ENCODE peak calls at places on chromosome 1, in six cellular contexts. F, W, E, G, N and A are unnamed samples.

GRCh38 chr1:94541175-94542087 is at the start of gene F3:
- DNase-seq in F (peak; percentile 91), W (no peak), E (peak; percentile 96), G (peak; percentile 93), N (peak; percentile 94), A (no peak)

GRCh38 chr1:186768906-186769305 is 59.8 kb upstream of the PLA2G4A start:
- DNase-seq in F (no peak), W (no peak), E (no peak), G (no peak), N (no peak), A (no peak)

GRCh38 chr1:175539986-175540385 is 203.4 kb downstream of the TNR start:
- DNase-seq in F (no peak), W (no peak), E (no peak), G (no peak), N (no peak), A (no peak)

GRCh38 chr1:54989968-54990810 is 8.5 kb upstream of the BSND start:
- DNase-seq in F (peak; percentile 23), W (no peak), E (no peak), G (no peak), N (no peak), A (no peak)

GRCh38 chr1:177665935-177666334 is 303.9 kb downstream of the SEC16B start:
- DNase-seq in F (no peak), W (no peak), E (no peak), G (no peak), N (no peak), A (no peak)

GRCh38 chr1:46173361-46173856 is 1.5 kb upstream of the TSPAN1 start:
- DNase-seq in F (peak; percentile 61), W (peak; percentile 41), E (peak; percentile 59), G (no peak), N (no peak), A (no peak)

GRCh38 chr1:218079379-218079778 is 205.7 kb upstream of the RRP15 start:
- DNase-seq in F (no peak), W (no peak), E (no peak), G (no peak), N (no peak), A (no peak)

GRCh38 chr1:89966666-89967065 is 28.2 kb upstream of the ZNF326 start:
- DNase-seq in F (no peak), W (no peak), E (no peak), G (no peak), N (no peak), A (no peak)

GRCh38 chr1:207828485-207829158 is 76.8 kb downstream of the CD46 start:
- DNase-seq in F (peak; percentile 82), W (peak; percentile 68), E (peak; percentile 93), G (peak; percentile 79), N (peak; percentile 75), A (peak; percentile 58)

GRCh38 chr1:102837551-102837950 is 270.8 kb downstream of the COL11A1 start:
- DNase-seq in F (no peak), W (no peak), E (no peak), G (no peak), N (no peak), A (no peak)

GRCh38 chr1:181135462-181135781 is 46.9 kb downstream of the IER5 start:
- DNase-seq in F (no peak), W (peak; percentile 43), E (no peak), G (no peak), N (no peak), A (no peak)

GRCh38 chr1:202585591-202585934 is 124.7 kb downstream of the SYT2 start:
- DNase-seq in F (peak; percentile 47), W (no peak), E (no peak), G (no peak), N (no peak), A (no peak)

GRCh38 chr1:172343246-172344099 is 77.0 kb upstream of the C1orf105 start:
- DNase-seq in F (peak; percentile 91), W (no peak), E (no peak), G (no peak), N (no peak), A (no peak)

GRCh38 chr1:83932693-83933092 is 66.2 kb downstream of the TTLL7 start:
- DNase-seq in F (no peak), W (no peak), E (no peak), G (no peak), N (no peak), A (no peak)

GRCh38 chr1:4946343-4946742 is 291.9 kb downstream of the AJAP1 start:
- DNase-seq in F (no peak), W (no peak), E (no peak), G (no peak), N (no peak), A (no peak)

GRCh38 chr1:214494706-214495105 is 56.7 kb downstream of the PTPN14 start:
- DNase-seq in F (no peak), W (no peak), E (no peak), G (no peak), N (no peak), A (peak; percentile 77)

GRCh38 chr1:200306954-200307754 is 102.7 kb downstream of the ZNF281 start:
- DNase-seq in F (peak; percentile 46), W (peak; percentile 64), E (no peak), G (no peak), N (no peak), A (no peak)

GRCh38 chr1:64936958-64937357 is 29.4 kb downstream of the JAK1 start:
- DNase-seq in F (peak; percentile 29), W (no peak), E (no peak), G (no peak), N (no peak), A (no peak)

GRCh38 chr1:174659823-174660222 is 212.1 kb downstream of the GPR52 start:
- DNase-seq in F (peak; percentile 61), W (no peak), E (no peak), G (no peak), N (no peak), A (peak; percentile 33)

GRCh38 chr1:167499657-167500056 is 18.7 kb downstream of the CD247 start:
- DNase-seq in F (no peak), W (peak; percentile 95), E (no peak), G (no peak), N (no peak), A (no peak)

GRCh38 chr1:201126832-201127754 is at the start of gene ASCL5:
- DNase-seq in F (peak; percentile 59), W (no peak), E (peak; percentile 94), G (peak; percentile 79), N (no peak), A (no peak)

GRCh38 chr1:203797216-203797615 is 1.8 kb downstream of the ZBED6 start:
- DNase-seq in F (no peak), W (no peak), E (no peak), G (no peak), N (no peak), A (no peak)
- H3K4me1 ChIP-seq in F (peaks cover 12% of the 10 kb centered on the region), W (peaks cover 52% of the 10 kb centered on the region), E (no peaks in the 10 kb centered on the region), G (peaks cover 63% of the 10 kb centered on the region), N (peaks cover 12% of the 10 kb centered on the region), A (peaks cover 40% of the 10 kb centered on the region)

DNA sequence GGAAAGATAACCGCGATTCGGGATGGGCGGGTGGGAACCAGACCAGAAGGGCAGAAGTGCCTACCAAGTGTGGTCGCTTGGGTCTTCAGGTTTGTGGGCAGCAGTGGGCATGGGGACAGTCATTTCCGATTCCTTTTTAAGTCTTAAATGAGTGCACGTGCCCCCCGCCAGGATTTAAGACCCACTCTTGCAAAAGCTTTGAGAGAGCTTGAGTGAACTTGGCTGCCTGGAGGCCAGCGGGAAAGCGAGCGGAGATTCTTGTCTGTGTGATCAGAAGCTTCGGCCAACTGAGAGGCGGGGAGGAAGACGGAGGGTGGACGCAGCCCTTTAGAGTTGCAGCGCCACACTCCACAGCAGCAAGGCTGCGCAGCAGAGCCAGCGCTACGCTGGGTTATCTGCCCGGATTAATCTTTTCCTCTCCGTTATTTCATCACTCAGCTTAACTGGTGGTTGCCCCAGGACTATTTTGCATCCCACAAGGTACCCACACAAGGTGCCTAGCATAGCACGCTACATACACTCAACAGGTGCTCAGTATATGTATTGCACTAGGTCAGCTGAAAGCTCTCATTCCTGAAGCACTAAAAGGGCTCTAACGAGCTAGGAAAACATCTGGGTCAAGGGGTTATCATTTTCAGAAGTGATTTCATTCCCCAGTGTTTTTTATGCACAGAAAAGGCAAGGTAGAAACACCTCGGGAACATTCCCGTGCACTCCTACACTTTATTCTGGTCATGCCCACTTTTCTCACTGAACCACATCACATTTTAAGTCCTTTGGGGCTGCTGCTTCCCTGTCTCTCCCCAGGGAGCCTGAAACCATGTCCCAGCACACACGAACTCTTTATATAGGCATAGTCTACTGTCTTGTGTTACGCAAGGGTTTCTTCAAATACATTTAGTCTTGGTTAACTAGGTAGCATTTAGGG is 1.5 kb upstream of the BATF3 start:
- DNase-seq in F (peak; percentile 62), W (peak; percentile 40), E (peak; percentile 87), G (peak; percentile 39), N (peak; percentile 58), A (no peak)
- TF ChIP-seq CTCF in F (peak; percentile 20), W (no peak), E (peak; percentile 51), G (no peak), N (peak; percentile 17), A (no peak)

GRCh38 chr1:85042413-85042812 is 5.9 kb downstream of the MCOLN3 start:
- DNase-seq in F (no peak), W (no peak), E (no peak), G (no peak), N (no peak), A (no peak)

GRCh38 chr1:85047472-85048295 is 616 bp downstream of the MCOLN3 start:
- DNase-seq in F (no peak), W (no peak), E (peak; percentile 82), G (no peak), N (peak; percentile 17), A (no peak)

GRCh38 chr1:85049735-85050166 is 1.5 kb upstream of the MCOLN3 start:
- DNase-seq in F (no peak), W (no peak), E (peak; percentile 84), G (no peak), N (no peak), A (no peak)

GRCh38 chr1:85048296-85049064 is at the start of gene MCOLN3:
- DNase-seq in F (no peak), W (no peak), E (peak; percentile 86), G (peak; percentile 54), N (peak; percentile 57), A (no peak)

DNA sequence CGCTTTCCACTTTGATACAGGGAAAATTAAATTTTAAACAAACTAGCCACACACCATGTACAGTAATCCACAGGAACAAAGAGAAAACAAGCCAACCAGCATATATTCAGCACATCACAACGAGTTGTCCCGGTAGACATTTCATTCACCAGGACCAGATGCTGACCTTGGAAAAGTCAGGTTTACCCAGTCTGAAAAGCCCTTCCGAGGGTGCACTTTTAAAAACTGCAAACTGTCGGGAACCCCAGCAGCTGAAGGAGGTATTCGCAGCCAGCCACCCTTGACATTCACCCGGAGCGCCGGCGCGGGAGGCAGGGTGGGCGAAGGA is 1.2 kb downstream of the MCOLN3 start:
- DNase-seq in F (no peak), W (no peak), E (no peak), G (no peak), N (no peak), A (no peak)
- H3K4me1 ChIP-seq in F (no peaks in the 10 kb centered on the region), W (no peaks in the 10 kb centered on the region), E (no peaks in the 10 kb centered on the region), G (peaks cover 20% of the 10 kb centered on the region), N (no peaks in the 10 kb centered on the region), A (no peaks in the 10 kb centered on the region)

DNA sequence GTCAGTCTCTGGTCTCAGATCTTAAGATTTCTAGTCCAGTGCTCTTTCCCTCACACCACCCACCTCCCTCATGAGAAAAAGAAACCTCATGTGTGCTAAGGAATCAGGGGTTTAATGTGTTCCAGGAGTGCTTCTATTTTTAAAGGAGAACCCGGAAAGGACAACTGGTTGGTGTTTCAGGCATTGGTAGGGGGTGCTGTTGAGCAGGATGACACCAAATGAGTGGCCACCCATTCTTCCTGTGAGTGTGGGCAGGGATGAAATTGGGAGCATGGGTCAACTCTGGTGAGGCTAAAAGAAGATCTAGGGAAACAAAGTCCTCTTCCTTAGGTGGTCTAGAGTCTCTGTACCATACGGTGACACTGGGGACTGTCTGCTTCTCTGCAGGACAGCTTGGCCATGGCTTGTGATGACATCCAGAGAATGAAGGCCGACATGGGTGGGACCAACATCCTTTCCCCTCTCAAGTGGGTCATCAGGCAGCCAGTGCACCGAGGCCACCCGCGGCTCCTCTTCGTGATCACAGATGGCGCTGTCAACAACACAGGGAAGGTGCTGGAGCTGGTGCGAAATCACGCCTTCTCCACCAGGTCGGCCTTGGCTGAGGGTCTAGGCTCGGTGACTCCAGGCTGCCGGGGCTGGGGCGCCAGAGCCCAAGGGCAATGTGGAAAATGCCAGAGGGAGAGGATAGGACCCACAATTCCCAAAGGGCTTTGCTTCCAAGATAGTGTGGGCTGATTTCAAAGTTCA is 39.3 kb downstream of the VWA5B1 start:
- DNase-seq in F (no peak), W (no peak), E (peak; percentile 75), G (no peak), N (no peak), A (no peak)
- TF ChIP-seq CTCF in F (no peak), W (peak; percentile 67), E (peak; percentile 68), G (no peak), N (no peak), A (peak; percentile 55)